ENCODE peak calls at places on chromosomes 6 and 20, in four cellular contexts. One of them, this sample, is unnamed.

GRCh38 chr6:148144917-148145521 is 197.6 kb upstream of the SASH1 start:
- DNase-seq in T-helper 2 cell: no peak
- DNase-seq in astrocyte of the cerebellum: peak; percentile 51
- DNase-seq in Calu3: peak; percentile 60
- DNase-seq in this sample: peak; percentile 14

GRCh38 chr20:54086444-54087134 is 16.2 kb upstream of the BCAS1 start:
- DNase-seq in T-helper 2 cell: no peak
- DNase-seq in astrocyte of the cerebellum: no peak
- DNase-seq in Calu3: no peak
- DNase-seq in this sample: no peak

GRCh38 chr6:36345681-36346417 is 9.2 kb upstream of the BNIP5 start:
- DNase-seq in T-helper 2 cell: no peak
- DNase-seq in astrocyte of the cerebellum: no peak
- DNase-seq in Calu3: no peak
- DNase-seq in this sample: no peak

GRCh38 chr20:52490715-52491430 is 299.3 kb upstream of the ZFP64 start:
- DNase-seq in T-helper 2 cell: no peak
- DNase-seq in astrocyte of the cerebellum: peak; percentile 1
- DNase-seq in Calu3: no peak
- DNase-seq in this sample: peak; percentile 18

GRCh38 chr20:14711681-14712080 is 374.3 kb upstream of the FLRT3 start:
- DNase-seq in T-helper 2 cell: no peak
- DNase-seq in astrocyte of the cerebellum: no peak
- DNase-seq in Calu3: no peak
- DNase-seq in this sample: no peak

GRCh38 chr20:22394583-22394982 is 189.8 kb downstream of the FOXA2 start:
- DNase-seq in T-helper 2 cell: no peak
- DNase-seq in astrocyte of the cerebellum: no peak
- DNase-seq in Calu3: no peak
- DNase-seq in this sample: no peak

GRCh38 chr20:17662333-17663039 is 19.6 kb downstream of the RRBP1 start:
- DNase-seq in T-helper 2 cell: no peak
- DNase-seq in astrocyte of the cerebellum: no peak
- DNase-seq in Calu3: no peak
- DNase-seq in this sample: no peak

GRCh38 chr6:110878751-110879539 is 4.4 kb downstream of the AMD1 start:
- DNase-seq in T-helper 2 cell: no peak
- DNase-seq in astrocyte of the cerebellum: no peak
- DNase-seq in Calu3: peak; percentile 29
- DNase-seq in this sample: no peak

GRCh38 chr6:26311012-26311384 is 54.0 kb upstream of the BTN3A2 start:
- DNase-seq in T-helper 2 cell: no peak
- DNase-seq in astrocyte of the cerebellum: no peak
- DNase-seq in Calu3: peak; percentile 59
- DNase-seq in this sample: no peak

GRCh38 chr20:57315964-57316480 is 13.6 kb upstream of the SPO11 start:
- DNase-seq in T-helper 2 cell: no peak
- DNase-seq in astrocyte of the cerebellum: no peak
- DNase-seq in Calu3: no peak
- DNase-seq in this sample: no peak

GRCh38 chr6:128204621-128205020 is 303.8 kb upstream of the THEMIS start:
- DNase-seq in T-helper 2 cell: no peak
- DNase-seq in astrocyte of the cerebellum: no peak
- DNase-seq in Calu3: no peak
- DNase-seq in this sample: no peak